ENCODE peak calls at places on chromosome 14, in four cellular contexts. I is HCT116, Y is spleen, V is prostate gland. A is an unnamed sample.

GRCh38 chr14:72692678-72693077 is 201.2 kb downstream of the DPF3 start:
- DNase-seq in Y (no peak), I (no peak), V (no peak), A (no peak)

GRCh38 chr14:69317780-69318179 is 57.8 kb downstream of the GALNT16 start:
- DNase-seq in Y (peak), I (no peak), V (no peak), A (no peak)

GRCh38 chr14:58639842-58640484 is 2.2 kb downstream of the DACT1 start:
- DNase-seq in I (peak), Y (no peak), V (peak), A (peak)

GRCh38 chr14:96838449-96838848 is 41.3 kb downstream of the VRK1 start:
- DNase-seq in I (no peak), V (no peak), Y (no peak), A (no peak)

GRCh38 chr14:34888186-34888585 is 13.0 kb upstream of the BAZ1A start:
- DNase-seq in Y (no peak), I (no peak), V (no peak), A (no peak)

GRCh38 chr14:56273151-56273550 is 154.9 kb downstream of the PELI2 start:
- DNase-seq in I (no peak), Y (no peak), V (no peak), A (no peak)

GRCh38 chr14:87254331-87254730 is 738.7 kb downstream of the GALC start:
- DNase-seq in I (no peak), V (no peak), Y (no peak), A (no peak)

GRCh38 chr14:85234626-85235025 is 295.3 kb upstream of the FLRT2 start:
- DNase-seq in V (no peak), Y (no peak), I (no peak), A (no peak)

GRCh38 chr14:20329355-20329754 is 3.7 kb downstream of the CCNB1IP1 start:
- DNase-seq in I (no peak), V (no peak), Y (no peak), A (no peak)

GRCh38 chr14:78018283-78018682 is 151.9 kb upstream of the NRXN3 start:
- DNase-seq in Y (no peak), I (no peak), V (no peak), A (no peak)

GRCh38 chr14:100586520-100587247 is 533 bp downstream of the BEGAIN start:
- DNase-seq in I (peak), V (no peak), Y (peak), A (no peak)

GRCh38 chr14:105388976-105389375 is 9.4 kb upstream of the TEX22 start:
- DNase-seq in V (no peak), I (no peak), Y (no peak), A (no peak)

GRCh38 chr14:21003788-21004346 is 4.8 kb downstream of the SLC39A2 start:
- DNase-seq in I (no peak), V (no peak), Y (no peak), A (no peak)

GRCh38 chr14:76050797-76051392 is 65.3 kb downstream of the IFT43 start:
- DNase-seq in I (peak), V (peak), Y (no peak), A (no peak)

GRCh38 chr14:68241862-68242490 is 422.4 kb downstream of the RAD51B start:
- DNase-seq in I (no peak), Y (no peak), V (no peak), A (no peak)
- H3K27ac ChIP-seq in I (no peak), Y (no peak), V (no peak), A (no peak)

GRCh38 chr14:54627325-54627717 is 60.4 kb downstream of the SAMD4A start:
- DNase-seq in V (no peak), I (no peak), Y (no peak), A (no peak)

GRCh38 chr14:54623279-54624004 is 56.5 kb downstream of the SAMD4A start:
- DNase-seq in I (no peak), V (no peak), Y (no peak), A (no peak)

GRCh38 chr14:54627718-54628345 is 60.9 kb downstream of the SAMD4A start:
- DNase-seq in Y (peak), V (no peak), I (no peak), A (no peak)

GRCh38 chr14:54622189-54622958 is 55.4 kb downstream of the SAMD4A start:
- DNase-seq in V (no peak), Y (no peak), I (no peak), A (no peak)

GRCh38 chr14:54625158-54625557 is 58.2 kb downstream of the SAMD4A start:
- DNase-seq in V (no peak), I (no peak), Y (no peak), A (no peak)
- TF ChIP-seq POLR2AphosphoS5 in V (no peak), I (no peak), Y (no peak), A (peak)

GRCh38 chr14:101780887-101781239 is 19.4 kb downstream of the PPP2R5C start:
- DNase-seq in I (no peak), Y (no peak), V (no peak), A (peak)
- H3K27ac ChIP-seq in I (no peak), Y (no peak), V (no peak), A (peak)

GRCh38 chr14:49593016-49593415 is 5.7 kb upstream of the LRR1 start:
- DNase-seq in Y (no peak), V (no peak), I (no peak), A (no peak)

GRCh38 chr14:49598182-49598478 is 610 bp upstream of the LRR1 start:
- DNase-seq in V (peak), I (no peak), Y (no peak), A (no peak)

GRCh38 chr14:49594347-49595089 is 4.2 kb upstream of the LRR1 start:
- DNase-seq in Y (no peak), I (no peak), V (no peak), A (no peak)

DNA sequence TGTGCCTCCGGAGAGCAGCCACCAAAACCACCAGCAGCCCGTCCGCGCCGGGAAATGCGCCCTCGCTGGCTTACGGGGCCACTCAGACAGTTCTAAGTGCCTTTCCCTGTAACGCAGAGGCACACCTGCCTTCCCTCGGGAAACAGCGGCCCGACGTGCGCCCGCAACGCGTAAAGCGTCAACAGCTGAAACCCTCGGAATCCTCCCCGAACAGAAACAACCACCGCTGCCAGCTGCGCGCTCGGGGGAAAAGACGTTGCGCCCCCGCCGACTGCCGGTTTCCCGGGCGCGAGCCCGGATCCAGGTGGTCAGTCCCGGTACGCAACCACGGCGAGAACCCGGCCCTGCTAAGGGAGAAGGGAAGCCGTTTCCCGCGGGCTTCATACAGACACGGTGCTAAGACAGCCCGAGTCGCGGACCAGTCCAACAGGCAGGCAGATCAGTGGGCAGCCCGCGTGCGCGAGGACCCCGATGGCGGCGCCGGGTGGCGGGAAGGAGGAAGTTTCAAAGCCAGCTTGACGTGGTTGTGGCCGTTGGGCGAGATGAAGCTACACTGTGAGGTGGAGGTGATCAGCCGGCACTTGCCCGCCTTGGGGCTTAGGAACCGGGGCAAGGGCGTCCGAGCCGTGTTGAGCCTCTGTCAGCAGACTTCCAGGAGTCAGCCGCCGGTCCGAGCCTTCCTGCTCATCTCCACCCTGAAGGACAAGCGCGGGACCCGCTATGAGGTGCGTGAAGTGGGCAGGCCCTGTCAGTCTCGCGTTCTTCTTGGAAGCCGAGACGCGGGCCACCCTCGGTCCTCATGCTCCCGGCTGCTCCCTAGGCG is at the start of gene LRR1:
- DNase-seq in I (peak), Y (peak), V (peak), A (peak)
- TF ChIP-seq POLR2AphosphoS5 in I (peak), Y (peak), V (no peak), A (peak)

GRCh38 chr14:92624764-92625163 is 111.2 kb downstream of the RIN3 start:
- DNase-seq in V (no peak), I (no peak), Y (no peak), A (no peak)
- H3K27ac ChIP-seq in V (no peak), I (peak), Y (no peak), A (no peak)

DNA sequence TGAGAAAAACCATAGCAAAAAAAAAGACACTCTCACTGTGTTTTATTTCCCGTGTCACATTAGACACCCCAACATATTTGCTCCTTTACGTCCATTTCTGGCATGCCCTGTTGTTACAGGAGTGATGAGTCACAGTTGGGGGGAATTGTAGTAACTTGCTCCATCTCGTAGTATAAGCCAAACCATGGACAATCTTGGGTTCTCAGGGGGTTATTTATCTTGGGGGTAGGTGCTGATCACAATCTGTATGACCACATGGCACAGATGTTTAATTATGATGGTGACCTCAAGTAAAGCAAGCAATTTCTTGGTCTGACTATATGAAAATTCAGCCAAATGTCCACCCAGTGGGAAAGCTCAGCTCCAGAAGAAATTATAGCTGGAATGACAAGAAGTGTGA is 32.0 kb upstream of the STON2 start:
- DNase-seq in I (no peak), Y (no peak), V (no peak), A (no peak)
- TF ChIP-seq POLR2AphosphoS5 in I (no peak), Y (no peak), V (no peak), A (no peak)

GRCh38 chr14:70907996-70908917 is 998 bp downstream of the PCNX1 start:
- DNase-seq in V (peak), I (no peak), Y (peak), A (peak)

GRCh38 chr14:70909788-70910614 is 2.7 kb downstream of the PCNX1 start:
- DNase-seq in I (no peak), V (no peak), Y (no peak), A (no peak)

GRCh38 chr14:70907172-70907995 is at the start of gene PCNX1:
- DNase-seq in I (peak), V (peak), Y (peak), A (peak)

GRCh38 chr14:70906785-70907171 is 481 bp upstream of the PCNX1 start:
- DNase-seq in I (no peak), V (peak), Y (no peak), A (no peak)

DNA sequence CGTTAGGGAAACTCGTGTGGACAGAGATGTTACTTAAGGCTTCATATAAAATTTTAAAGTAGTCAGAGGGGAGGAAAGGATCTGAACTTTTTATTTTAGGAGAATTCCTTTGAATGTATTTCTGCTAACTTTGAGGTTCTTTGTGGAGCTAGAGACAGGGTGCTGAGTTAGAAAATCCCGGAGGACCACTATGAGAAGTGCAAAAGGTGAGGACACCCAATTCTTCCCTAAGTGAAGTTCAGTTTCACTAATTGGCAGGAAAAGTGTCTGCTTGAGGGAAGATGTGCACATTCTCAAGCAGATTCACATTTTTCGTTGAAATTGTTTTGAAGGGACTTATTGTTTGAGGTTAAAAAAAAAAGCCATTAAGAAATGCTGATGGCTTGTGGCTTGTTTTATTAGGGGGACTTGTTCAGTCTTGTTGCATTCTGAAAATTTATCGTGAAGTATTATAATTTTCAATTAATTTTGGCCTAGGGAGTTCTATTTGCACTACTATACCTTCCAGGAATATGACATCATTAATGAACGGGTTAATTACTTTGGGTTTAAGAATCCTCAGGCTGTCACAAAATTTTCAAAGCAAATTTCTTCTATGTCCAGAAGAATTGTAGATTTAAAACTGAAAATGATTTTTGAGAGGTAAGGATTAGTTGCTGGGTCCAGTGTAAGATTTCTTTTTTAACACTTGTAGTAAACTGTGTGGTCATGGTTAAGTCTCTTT is 1.8 kb downstream of the PCNX1 start:
- DNase-seq in Y (no peak), V (no peak), I (no peak), A (no peak)
- H3K27ac ChIP-seq in Y (peak), V (peak), I (peak), A (peak)

A was measured in esophagus muscularis mucosa.